ENCODE peak calls at places on chromosome 4, in seven cellular contexts. One of them, this sample, is unnamed.

GRCh38 chr4:82593416-82593815 is 31.6 kb upstream of the TMEM150C start:
- DNase-seq in breast epithelium: no peak
- DNase-seq in CD4-positive, alpha-beta T cell: no peak
- DNase-seq in gastrocnemius medialis: no peak
- DNase-seq in aorta: no peak
- DNase-seq in heart left ventricle: no peak
- DNase-seq in CD8-positive, alpha-beta T cell: no peak
- DNase-seq in this sample: no peak

GRCh38 chr4:145280541-145280940 is 100.2 kb upstream of the OTUD4 start:
- DNase-seq in heart left ventricle: no peak
- DNase-seq in aorta: no peak
- DNase-seq in breast epithelium: no peak
- DNase-seq in CD8-positive, alpha-beta T cell: no peak
- DNase-seq in gastrocnemius medialis: no peak
- DNase-seq in CD4-positive, alpha-beta T cell: no peak
- DNase-seq in this sample: no peak

GRCh38 chr4:139734875-139735380 is 69.3 kb downstream of the MGST2 start:
- DNase-seq in aorta: peak
- DNase-seq in CD8-positive, alpha-beta T cell: peak
- DNase-seq in heart left ventricle: peak
- DNase-seq in gastrocnemius medialis: peak
- DNase-seq in CD4-positive, alpha-beta T cell: peak
- DNase-seq in breast epithelium: peak
- DNase-seq in this sample: peak

GRCh38 chr4:107011312-107011711 is 24.8 kb downstream of the DKK2 start:
- DNase-seq in CD4-positive, alpha-beta T cell: no peak
- DNase-seq in gastrocnemius medialis: no peak
- DNase-seq in breast epithelium: no peak
- DNase-seq in CD8-positive, alpha-beta T cell: no peak
- DNase-seq in aorta: no peak
- DNase-seq in heart left ventricle: no peak
- DNase-seq in this sample: no peak

GRCh38 chr4:97121493-97121892 is 1021.8 kb downstream of the STPG2 start:
- DNase-seq in heart left ventricle: no peak
- DNase-seq in gastrocnemius medialis: no peak
- DNase-seq in CD4-positive, alpha-beta T cell: no peak
- DNase-seq in breast epithelium: no peak
- DNase-seq in aorta: no peak
- DNase-seq in CD8-positive, alpha-beta T cell: no peak
- DNase-seq in this sample: no peak

GRCh38 chr4:105620640-105621323 is 68.4 kb downstream of the ARHGEF38 start:
- DNase-seq in CD8-positive, alpha-beta T cell: no peak
- DNase-seq in CD4-positive, alpha-beta T cell: no peak
- DNase-seq in breast epithelium: no peak
- DNase-seq in heart left ventricle: no peak
- DNase-seq in gastrocnemius medialis: no peak
- DNase-seq in aorta: peak
- DNase-seq in this sample: no peak

GRCh38 chr4:156568041-156568440 is 403.6 kb downstream of the PDGFC start:
- DNase-seq in heart left ventricle: no peak
- DNase-seq in aorta: no peak
- DNase-seq in CD4-positive, alpha-beta T cell: no peak
- DNase-seq in CD8-positive, alpha-beta T cell: no peak
- DNase-seq in gastrocnemius medialis: no peak
- DNase-seq in breast epithelium: no peak
- DNase-seq in this sample: no peak

GRCh38 chr4:164935363-164935762 is 42.1 kb downstream of the TRIM61 start:
- DNase-seq in breast epithelium: no peak
- DNase-seq in heart left ventricle: no peak
- DNase-seq in gastrocnemius medialis: no peak
- DNase-seq in CD4-positive, alpha-beta T cell: no peak
- DNase-seq in aorta: no peak
- DNase-seq in CD8-positive, alpha-beta T cell: no peak
- DNase-seq in this sample: no peak

GRCh38 chr4:111961806-111962205 is 183.4 kb upstream of the FAM241A start:
- DNase-seq in breast epithelium: no peak
- DNase-seq in CD4-positive, alpha-beta T cell: no peak
- DNase-seq in CD8-positive, alpha-beta T cell: no peak
- DNase-seq in aorta: no peak
- DNase-seq in heart left ventricle: no peak
- DNase-seq in gastrocnemius medialis: no peak
- DNase-seq in this sample: no peak

GRCh38 chr4:475962-476361 is 23.0 kb downstream of the ZNF721 start:
- DNase-seq in gastrocnemius medialis: no peak
- DNase-seq in CD4-positive, alpha-beta T cell: no peak
- DNase-seq in heart left ventricle: no peak
- DNase-seq in aorta: no peak
- DNase-seq in CD8-positive, alpha-beta T cell: no peak
- DNase-seq in breast epithelium: no peak
- DNase-seq in this sample: no peak

GRCh38 chr4:10058371-10058770 is 37.1 kb upstream of the SLC2A9 start:
- DNase-seq in CD4-positive, alpha-beta T cell: no peak
- DNase-seq in CD8-positive, alpha-beta T cell: no peak
- DNase-seq in aorta: no peak
- DNase-seq in breast epithelium: no peak
- DNase-seq in heart left ventricle: no peak
- DNase-seq in gastrocnemius medialis: no peak
- DNase-seq in this sample: no peak

GRCh38 chr4:19748470-19748869 is 503.2 kb upstream of the SLIT2 start:
- DNase-seq in gastrocnemius medialis: peak
- DNase-seq in breast epithelium: no peak
- DNase-seq in CD8-positive, alpha-beta T cell: no peak
- DNase-seq in CD4-positive, alpha-beta T cell: no peak
- DNase-seq in aorta: no peak
- DNase-seq in heart left ventricle: peak
- DNase-seq in this sample: peak

GRCh38 chr4:181166742-181167399 is 1076.3 kb upstream of the TENM3 start:
- DNase-seq in CD4-positive, alpha-beta T cell: no peak
- DNase-seq in CD8-positive, alpha-beta T cell: no peak
- DNase-seq in heart left ventricle: no peak
- DNase-seq in aorta: no peak
- DNase-seq in gastrocnemius medialis: no peak
- DNase-seq in breast epithelium: no peak
- DNase-seq in this sample: no peak

GRCh38 chr4:1404573-1405248 is 1.5 kb downstream of the NKX1-1 start:
- DNase-seq in breast epithelium: peak
- DNase-seq in aorta: no peak
- DNase-seq in CD4-positive, alpha-beta T cell: no peak
- DNase-seq in gastrocnemius medialis: no peak
- DNase-seq in CD8-positive, alpha-beta T cell: no peak
- DNase-seq in heart left ventricle: no peak
- DNase-seq in this sample: peak

GRCh38 chr4:170005472-170005871 is 20.7 kb downstream of the MFAP3L start:
- DNase-seq in CD4-positive, alpha-beta T cell: no peak
- DNase-seq in gastrocnemius medialis: peak
- DNase-seq in breast epithelium: no peak
- DNase-seq in CD8-positive, alpha-beta T cell: no peak
- DNase-seq in heart left ventricle: no peak
- DNase-seq in aorta: no peak
- DNase-seq in this sample: no peak

GRCh38 chr4:48005781-48006180 is 10.7 kb downstream of the CNGA1 start:
- DNase-seq in breast epithelium: no peak
- DNase-seq in heart left ventricle: no peak
- DNase-seq in gastrocnemius medialis: no peak
- DNase-seq in CD8-positive, alpha-beta T cell: no peak
- DNase-seq in CD4-positive, alpha-beta T cell: no peak
- DNase-seq in aorta: no peak
- DNase-seq in this sample: no peak

GRCh38 chr4:71814433-71814832 is 30.6 kb upstream of the GC start:
- DNase-seq in heart left ventricle: no peak
- DNase-seq in CD4-positive, alpha-beta T cell: no peak
- DNase-seq in breast epithelium: no peak
- DNase-seq in gastrocnemius medialis: no peak
- DNase-seq in CD8-positive, alpha-beta T cell: no peak
- DNase-seq in aorta: no peak
- DNase-seq in this sample: no peak

GRCh38 chr4:118981839-118982381 is 93.3 kb downstream of the SYNPO2 start:
- DNase-seq in CD4-positive, alpha-beta T cell: peak
- DNase-seq in heart left ventricle: peak
- DNase-seq in gastrocnemius medialis: peak
- DNase-seq in breast epithelium: no peak
- DNase-seq in CD8-positive, alpha-beta T cell: peak
- DNase-seq in aorta: peak
- DNase-seq in this sample: peak

DNA sequence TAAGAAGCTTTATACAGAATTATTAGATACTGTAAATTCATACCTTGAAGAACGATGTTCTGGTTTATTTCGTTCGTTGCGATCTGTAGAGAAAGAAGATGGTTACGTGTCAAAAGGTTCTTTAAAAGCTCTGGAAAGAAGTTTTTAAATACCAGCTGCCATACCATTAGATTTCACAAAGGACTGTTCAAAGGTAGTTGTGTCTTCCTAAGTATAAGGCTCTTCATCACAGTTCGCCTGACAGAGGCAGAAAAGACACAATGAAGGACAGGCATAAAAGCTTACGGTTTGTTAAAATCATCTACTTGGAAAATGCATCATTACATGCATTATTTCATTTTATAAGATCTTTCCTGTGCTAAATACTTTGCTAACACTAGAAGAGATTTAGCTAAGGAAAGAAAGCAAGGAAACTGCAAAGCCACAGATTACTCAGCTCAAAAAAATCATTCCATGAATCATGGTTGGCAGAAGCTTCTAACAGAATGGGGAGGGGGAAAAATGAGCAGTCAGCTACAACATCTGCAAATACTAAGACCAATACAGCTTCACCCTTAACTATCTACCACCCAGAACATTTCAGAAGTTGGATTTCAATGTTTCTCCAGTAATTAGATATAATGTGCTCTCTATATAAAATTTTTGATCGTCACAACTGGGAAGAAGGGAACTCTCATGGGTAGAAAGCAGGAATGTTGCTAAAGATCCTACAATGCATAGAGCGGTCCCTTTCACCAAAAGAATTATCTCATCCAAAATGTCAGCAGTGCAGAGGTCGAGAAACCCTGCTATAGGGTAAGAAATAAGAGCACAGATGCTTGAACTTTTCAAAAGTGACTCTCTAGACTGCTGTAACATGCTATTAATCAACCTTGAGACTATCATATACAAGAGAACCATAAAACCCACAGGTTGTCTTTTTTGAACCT is 50.7 kb upstream of the PRSS48 start:
- DNase-seq in aorta: no peak
- DNase-seq in heart left ventricle: no peak
- DNase-seq in breast epithelium: no peak
- DNase-seq in CD4-positive, alpha-beta T cell: no peak
- DNase-seq in gastrocnemius medialis: no peak
- DNase-seq in CD8-positive, alpha-beta T cell: no peak
- DNase-seq in this sample: no peak
- H3K27ac ChIP-seq in aorta: peak
- H3K27ac ChIP-seq in heart left ventricle: peak
- H3K27ac ChIP-seq in breast epithelium: peak
- H3K27ac ChIP-seq in CD4-positive, alpha-beta T cell: no peak
- H3K27ac ChIP-seq in gastrocnemius medialis: peak
- H3K27ac ChIP-seq in CD8-positive, alpha-beta T cell: no peak
- H3K27ac ChIP-seq in this sample: no peak

DNA sequence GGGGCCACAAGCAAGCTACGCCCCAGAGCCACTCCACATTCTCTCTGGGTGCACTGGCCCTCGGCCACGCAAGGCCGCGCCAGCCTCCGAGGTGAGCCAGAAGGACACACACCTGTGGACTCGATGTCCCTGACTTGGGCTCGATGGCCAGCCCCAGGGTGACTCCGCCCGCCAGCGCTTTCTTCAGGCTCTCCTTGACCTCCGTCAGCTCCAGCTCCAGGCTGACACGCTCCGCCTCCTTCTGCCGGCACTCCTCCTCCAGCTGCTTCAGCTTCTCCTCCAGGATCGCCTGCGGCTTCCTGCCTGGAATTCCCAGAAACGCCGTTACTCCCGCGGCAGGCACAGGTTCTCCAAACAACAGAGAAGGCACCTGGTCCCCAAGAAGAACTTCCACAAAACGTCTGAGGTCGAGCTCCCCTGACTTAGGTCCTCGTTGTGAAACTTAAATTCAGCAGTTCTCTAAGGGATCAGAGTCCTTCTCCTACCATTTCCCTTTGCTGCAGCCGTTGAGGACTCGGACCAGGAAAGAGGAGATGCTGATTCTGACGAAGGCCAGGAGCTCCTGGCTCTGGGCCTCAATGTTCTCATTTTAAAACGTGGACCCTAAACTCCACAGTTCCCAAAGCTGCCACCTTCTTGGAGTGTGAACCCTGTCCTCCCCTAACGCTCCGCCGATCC is 166.8 kb downstream of the AFAP1 start:
- DNase-seq in aorta: peak
- DNase-seq in heart left ventricle: peak
- DNase-seq in breast epithelium: peak
- DNase-seq in CD4-positive, alpha-beta T cell: no peak
- DNase-seq in gastrocnemius medialis: no peak
- DNase-seq in CD8-positive, alpha-beta T cell: no peak
- DNase-seq in this sample: peak
- H3K27ac ChIP-seq in aorta: no peak
- H3K27ac ChIP-seq in heart left ventricle: peak
- H3K27ac ChIP-seq in breast epithelium: no peak
- H3K27ac ChIP-seq in CD4-positive, alpha-beta T cell: no peak
- H3K27ac ChIP-seq in gastrocnemius medialis: no peak
- H3K27ac ChIP-seq in CD8-positive, alpha-beta T cell: no peak
- H3K27ac ChIP-seq in this sample: no peak

GRCh38 chr4:100348472-100348871 is 158.2 kb upstream of the DDIT4L start:
- DNase-seq in gastrocnemius medialis: no peak
- DNase-seq in aorta: no peak
- DNase-seq in heart left ventricle: no peak
- DNase-seq in CD8-positive, alpha-beta T cell: no peak
- DNase-seq in CD4-positive, alpha-beta T cell: no peak
- DNase-seq in breast epithelium: no peak
- DNase-seq in this sample: no peak

DNA sequence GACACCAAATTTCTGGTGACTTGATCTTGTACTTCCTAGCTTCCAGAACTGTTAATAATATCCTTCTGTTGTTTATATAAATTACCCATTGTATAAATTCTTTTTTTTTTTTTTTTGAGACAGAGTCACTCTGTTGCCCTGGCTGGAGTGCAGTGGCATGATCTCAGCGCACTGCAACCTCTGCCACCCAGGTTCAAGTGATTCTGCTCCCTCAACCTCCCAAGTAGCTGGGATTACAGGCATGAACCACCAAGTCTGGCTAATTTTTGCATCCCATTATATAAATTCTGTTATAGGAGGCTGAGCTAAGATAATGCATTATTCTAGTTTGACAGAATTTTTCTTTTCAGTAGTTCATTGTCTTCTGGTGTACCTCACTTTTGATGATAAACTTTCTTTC is 157.0 kb upstream of the DDIT4L start:
- DNase-seq in CD4-positive, alpha-beta T cell: no peak
- DNase-seq in breast epithelium: no peak
- DNase-seq in heart left ventricle: no peak
- DNase-seq in CD8-positive, alpha-beta T cell: no peak
- DNase-seq in gastrocnemius medialis: no peak
- DNase-seq in aorta: no peak
- DNase-seq in this sample: no peak
- H3K27ac ChIP-seq in CD4-positive, alpha-beta T cell: no peak
- H3K27ac ChIP-seq in breast epithelium: no peak
- H3K27ac ChIP-seq in heart left ventricle: no peak
- H3K27ac ChIP-seq in CD8-positive, alpha-beta T cell: no peak
- H3K27ac ChIP-seq in gastrocnemius medialis: no peak
- H3K27ac ChIP-seq in aorta: no peak
- H3K27ac ChIP-seq in this sample: no peak

GRCh38 chr4:132125131-132125530 is 1024.0 kb upstream of the PCDH10 start:
- DNase-seq in aorta: no peak
- DNase-seq in CD8-positive, alpha-beta T cell: no peak
- DNase-seq in breast epithelium: no peak
- DNase-seq in heart left ventricle: no peak
- DNase-seq in gastrocnemius medialis: no peak
- DNase-seq in CD4-positive, alpha-beta T cell: no peak
- DNase-seq in this sample: no peak

GRCh38 chr4:132124624-132124974 is 1024.5 kb upstream of the PCDH10 start:
- DNase-seq in CD8-positive, alpha-beta T cell: no peak
- DNase-seq in CD4-positive, alpha-beta T cell: no peak
- DNase-seq in gastrocnemius medialis: no peak
- DNase-seq in breast epithelium: no peak
- DNase-seq in heart left ventricle: no peak
- DNase-seq in aorta: no peak
- DNase-seq in this sample: no peak

GRCh38 chr4:132123870-132124623 is 1025.0 kb upstream of the PCDH10 start:
- DNase-seq in breast epithelium: no peak
- DNase-seq in aorta: no peak
- DNase-seq in CD8-positive, alpha-beta T cell: no peak
- DNase-seq in gastrocnemius medialis: no peak
- DNase-seq in CD4-positive, alpha-beta T cell: no peak
- DNase-seq in heart left ventricle: no peak
- DNase-seq in this sample: no peak
- H3K27ac ChIP-seq in breast epithelium: no peak
- H3K27ac ChIP-seq in aorta: no peak
- H3K27ac ChIP-seq in CD8-positive, alpha-beta T cell: no peak
- H3K27ac ChIP-seq in gastrocnemius medialis: no peak
- H3K27ac ChIP-seq in CD4-positive, alpha-beta T cell: no peak
- H3K27ac ChIP-seq in heart left ventricle: no peak
- H3K27ac ChIP-seq in this sample: no peak

This sample was measured in testis.